ENCODE peak calls at places on chromosomes 3 and 15, in four cellular contexts. J is spleen, Y is heart left ventricle, K is body of pancreas. W is an unnamed sample.
A peak's percentile ranks its signal among the peaks of the same experiment; 100 is the strongest.

GRCh38 chr3:162740941-162741596 is 1244.5 kb downstream of the OTOL1 start:
- DNase-seq in J (no peak), Y (no peak), K (no peak), W (no peak)

GRCh38 chr3:15051531-15051930 is 13.6 kb downstream of the MRPS25 start:
- DNase-seq in J (peak; percentile 78), Y (no peak), K (peak; percentile 33), W (peak; percentile 46)

GRCh38 chr3:46664188-46664970 is 29.1 kb downstream of the ALS2CL start:
- DNase-seq in J (peak; percentile 47), Y (peak; percentile 5), K (no peak), W (no peak)

GRCh38 chr3:127975153-127975552 is 60.1 kb downstream of the KBTBD12 start:
- DNase-seq in J (no peak), Y (no peak), K (no peak), W (no peak)

GRCh38 chr3:30408105-30408557 is 198.3 kb upstream of the TGFBR2 start:
- DNase-seq in J (no peak), Y (no peak), K (no peak), W (peak; percentile 28)

GRCh38 chr3:144665567-144666053 is 694.0 kb downstream of the DIPK2A start:
- DNase-seq in J (no peak), Y (no peak), K (no peak), W (no peak)

GRCh38 chr15:99482993-99483392 is 82.8 kb upstream of the MEF2A start:
- DNase-seq in J (no peak), Y (no peak), K (no peak), W (no peak)

GRCh38 chr15:55917881-55918296 is 75.5 kb downstream of the NEDD4 start:
- DNase-seq in J (no peak), Y (no peak), K (peak; percentile 20), W (peak; percentile 91)

GRCh38 chr15:62253294-62253693 is 88.2 kb upstream of the C2CD4B start:
- DNase-seq in J (no peak), Y (no peak), K (no peak), W (peak; percentile 32)

GRCh38 chr3:150371741-150372254 is 36.3 kb upstream of the TSC22D2 start:
- DNase-seq in J (no peak), Y (peak; percentile 80), K (peak; percentile 89), W (peak; percentile 99)

GRCh38 chr15:101003706-101004105 is 84.5 kb downstream of the LRRK1 start:
- DNase-seq in J (no peak), Y (no peak), K (no peak), W (no peak)

GRCh38 chr15:21261396-21261964 is 178.8 kb downstream of the POTEB3 start:
- DNase-seq in J (peak; percentile 80), Y (no peak), K (no peak), W (no peak)

GRCh38 chr3:27960133-27960532 is 238.0 kb upstream of the EOMES start:
- DNase-seq in J (no peak), Y (no peak), K (no peak), W (peak; percentile 9)

GRCh38 chr3:111737056-111737711 is 121.9 kb upstream of the PHLDB2 start:
- DNase-seq in J (no peak), Y (peak; percentile 61), K (peak; percentile 40), W (peak; percentile 47)

GRCh38 chr3:100151024-100151707 is 36.9 kb upstream of the FILIP1L start:
- DNase-seq in J (no peak), Y (no peak), K (no peak), W (no peak)

GRCh38 chr3:71958533-71958932 is 173.6 kb upstream of the PROK2 start:
- DNase-seq in J (no peak), Y (no peak), K (no peak), W (no peak)

GRCh38 chr15:29612701-29613100 is 209.6 kb downstream of the TJP1 start:
- DNase-seq in J (no peak), Y (no peak), K (no peak), W (peak; percentile 82)

GRCh38 chr15:29615791-29616190 is 206.5 kb downstream of the TJP1 start:
- DNase-seq in J (no peak), Y (no peak), K (no peak), W (no peak)

GRCh38 chr15:29616512-29616911 is 205.8 kb downstream of the TJP1 start:
- DNase-seq in J (no peak), Y (no peak), K (no peak), W (no peak)

GRCh38 chr15:29612096-29612495 is 210.2 kb downstream of the TJP1 start:
- DNase-seq in J (no peak), Y (no peak), K (no peak), W (peak; percentile 98)

GRCh38 chr15:29613951-29614382 is 208.3 kb downstream of the TJP1 start:
- DNase-seq in J (no peak), Y (no peak), K (no peak), W (peak; percentile 44)
- TF ChIP-seq CTCF in J (no peak), Y (no peak), K (peak; percentile 15), W (peak; percentile 19)

DNA sequence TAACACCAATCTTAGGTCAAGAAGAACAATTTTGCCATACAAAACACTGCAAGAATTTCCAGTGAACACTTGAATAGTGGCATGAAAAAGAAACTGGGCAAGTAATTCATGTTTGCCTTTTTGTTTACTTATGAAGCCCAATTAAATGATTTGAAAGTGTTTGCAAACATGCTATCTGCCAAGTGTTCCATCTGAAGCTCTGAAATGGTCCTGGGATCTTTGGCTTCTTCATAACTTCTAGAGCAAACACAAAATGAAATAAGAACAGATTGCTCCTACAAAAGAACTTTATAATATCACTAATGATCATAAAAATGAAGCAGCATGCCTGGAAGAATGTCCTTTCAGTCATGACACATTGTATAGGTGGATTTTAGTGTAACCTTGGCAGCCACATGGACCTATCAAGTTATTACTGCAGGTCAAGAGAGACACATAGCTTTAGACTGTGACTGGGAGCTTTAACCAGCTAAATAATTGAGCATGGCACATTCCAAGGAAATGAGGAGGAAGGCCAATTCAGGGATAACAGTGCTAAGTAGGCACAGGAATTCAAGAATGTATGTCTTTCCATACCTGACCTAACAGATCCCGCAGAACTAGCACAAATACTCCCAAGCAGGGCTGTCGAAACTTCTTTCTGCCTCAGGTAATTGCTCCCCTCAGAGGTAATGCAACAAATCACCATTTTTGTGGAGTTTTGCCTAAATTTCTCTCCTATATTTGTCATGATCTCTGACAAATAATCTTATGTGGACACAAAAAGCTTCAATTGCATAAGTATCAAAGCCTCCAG is 144.6 kb downstream of the DUT start:
- DNase-seq in J (no peak), Y (no peak), K (no peak), W (no peak)
- TF ChIP-seq CTCF in J (no peak), Y (no peak), K (no peak), W (no peak)

GRCh38 chr15:82306791-82307713 is 42.2 kb downstream of the GOLGA6L10 start:
- DNase-seq in J (no peak), Y (no peak), K (no peak), W (no peak)
- TF ChIP-seq CTCF in J (no peak), Y (no peak), K (no peak), W (no peak)

GRCh38 chr15:80693682-80694623 is 1.2 kb upstream of the ABHD17C start:
- DNase-seq in J (no peak), Y (peak; percentile 8), K (peak; percentile 16), W (no peak)

GRCh38 chr15:80695099-80695910 is at the start of gene ABHD17C:
- DNase-seq in J (peak; percentile 91), Y (peak; percentile 60), K (peak; percentile 71), W (peak; percentile 63)

GRCh38 chr15:80694624-80695098 is 449 bp upstream of the ABHD17C start:
- DNase-seq in J (peak; percentile 84), Y (peak; percentile 8), K (peak; percentile 7), W (peak; percentile 56)

GRCh38 chr15:80697316-80697715 is 2.2 kb downstream of the ABHD17C start:
- DNase-seq in J (no peak), Y (no peak), K (no peak), W (no peak)

DNA sequence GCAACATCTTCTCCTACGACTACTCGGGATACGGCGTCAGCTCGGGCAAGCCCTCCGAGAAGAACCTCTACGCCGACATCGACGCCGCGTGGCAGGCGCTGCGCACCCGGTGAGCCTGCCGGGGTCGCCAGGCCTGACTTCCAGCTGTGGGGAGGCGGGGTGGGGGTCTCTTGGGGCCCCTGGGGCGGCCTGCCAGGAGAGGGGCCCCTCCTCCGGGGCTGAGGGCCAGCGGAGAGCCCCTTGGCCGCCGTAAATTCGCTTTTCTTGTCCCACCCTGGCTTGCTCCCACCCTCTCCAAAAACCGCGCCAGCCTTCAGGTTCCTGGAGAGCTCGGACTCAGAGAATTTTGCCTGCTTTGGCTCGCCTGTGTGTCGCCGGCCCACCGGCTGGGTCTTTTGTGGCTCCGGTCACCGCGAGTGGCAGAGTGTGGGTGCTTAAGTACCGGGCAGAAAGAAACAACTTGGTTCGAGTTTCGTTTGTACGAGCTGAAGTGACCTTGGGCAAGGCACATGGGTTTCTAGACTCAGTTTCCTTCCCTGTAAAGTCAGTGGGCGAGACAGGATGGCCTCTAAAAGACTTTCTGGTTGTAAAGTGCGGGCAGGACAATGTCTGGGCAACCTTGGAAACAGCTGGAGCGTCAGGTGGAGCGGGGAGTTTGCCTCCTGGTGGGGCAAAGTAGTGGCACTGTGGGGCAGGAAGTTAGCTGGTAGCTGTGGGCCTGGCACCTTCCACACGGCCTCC is 971 bp downstream of the ABHD17C start:
- DNase-seq in J (no peak), Y (peak; percentile 13), K (peak; percentile 38), W (no peak)
- TF ChIP-seq CTCF in J (no peak), Y (peak; percentile 16), K (peak; percentile 37), W (peak; percentile 36)

GRCh38 chr3:167491626-167492025 is 17.8 kb upstream of the SERPINI2 start:
- DNase-seq in J (no peak), Y (no peak), K (no peak), W (no peak)

GRCh38 chr3:167489571-167489970 is 15.7 kb upstream of the SERPINI2 start:
- DNase-seq in J (no peak), Y (no peak), K (peak; percentile 38), W (no peak)

GRCh38 chr3:167497903-167498302 is 24.1 kb upstream of the SERPINI2 start:
- DNase-seq in J (no peak), Y (no peak), K (no peak), W (no peak)

GRCh38 chr3:167487556-167487955 is 13.7 kb upstream of the SERPINI2 start:
- DNase-seq in J (no peak), Y (no peak), K (no peak), W (no peak)

DNA sequence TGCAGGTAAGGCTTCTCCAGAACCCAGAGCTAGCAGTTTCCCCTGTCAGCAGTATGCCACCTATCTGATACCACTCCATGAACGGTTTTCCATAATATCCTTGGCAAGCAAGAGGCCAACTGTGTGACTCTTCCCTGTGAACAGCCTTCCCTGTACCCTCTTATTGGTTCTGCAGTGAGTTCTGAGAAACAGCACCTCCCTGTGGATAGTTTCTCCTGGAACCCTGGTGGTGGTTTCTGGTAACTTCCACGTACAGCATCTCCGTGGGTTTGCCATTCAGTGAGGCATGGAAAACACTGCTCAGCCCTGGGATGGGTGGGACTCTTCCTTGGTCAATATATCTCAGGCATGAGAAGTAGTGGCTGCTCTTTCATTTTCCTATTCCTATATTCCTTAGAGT is 19.4 kb upstream of the SERPINI2 start:
- DNase-seq in J (no peak), Y (no peak), K (peak; percentile 47), W (no peak)
- TF ChIP-seq CTCF in J (no peak), Y (no peak), K (peak; percentile 84), W (peak; percentile 3)

GRCh38 chr15:58758141-58758540 is 8.6 kb upstream of the ADAM10 start:
- DNase-seq in J (no peak), Y (no peak), K (no peak), W (peak; percentile 56)
- TF ChIP-seq CTCF in J (peak; percentile 15), Y (peak; percentile 20), K (peak; percentile 22), W (peak; percentile 32)

W was measured in fibroblast of pulmonary artery.